ENCODE peak calls at places on chromosomes 5 and 9, in six cellular contexts. H is CD8-positive, alpha-beta memory T cell; J is HL-60; P is SJSA1; C is naive thymus-derived CD4-positive, alpha-beta T cell; A is PC-3. G is an unnamed sample.
A peak's percentile ranks its signal among the peaks of the same experiment; 100 is the strongest.

GRCh38 chr9:85213650-85214607 is 527.8 kb downstream of the AGTPBP1 start:
- DNase-seq in H (no peak), J (no peak), P (no peak), C (no peak), A (no peak), G (no peak)

GRCh38 chr5:166505546-166505945 is 1785.9 kb upstream of the WWC1 start:
- DNase-seq in H (no peak), J (no peak), P (no peak), C (no peak), A (no peak), G (no peak)

GRCh38 chr5:92962752-92963151 is 618.3 kb downstream of the NR2F1-AS1 start:
- DNase-seq in H (no peak), J (no peak), P (no peak), C (no peak), A (no peak), G (no peak)

GRCh38 chr9:107674937-107675277 is 185.3 kb upstream of the KLF4 start:
- DNase-seq in H (no peak), J (peak; percentile 91), P (no peak), C (no peak), A (no peak), G (no peak)

GRCh38 chr5:139707445-139708003 is 59.4 kb downstream of the CXXC5 start:
- DNase-seq in H (no peak), J (no peak), P (no peak), C (no peak), A (no peak), G (no peak)

GRCh38 chr5:112551437-112552018 is 132.5 kb upstream of the EPB41L4A start:
- DNase-seq in H (peak; percentile 37), J (no peak), P (no peak), C (no peak), A (peak; percentile 65), G (peak; percentile 9)

GRCh38 chr5:139377226-139377625 is 5.9 kb downstream of the SLC23A1 start:
- DNase-seq in H (no peak), J (no peak), P (no peak), C (no peak), A (no peak), G (no peak)

GRCh38 chr9:107246259-107247254 is 36.5 kb upstream of the RAD23B start:
- DNase-seq in H (no peak), J (no peak), P (no peak), C (no peak), A (no peak), G (no peak)

GRCh38 chr5:151663617-151664322 is 22.9 kb downstream of the SPARC start:
- DNase-seq in H (no peak), J (peak; percentile 43), P (no peak), C (no peak), A (peak; percentile 38), G (no peak)

GRCh38 chr5:151667083-151667482 is 19.6 kb downstream of the SPARC start:
- DNase-seq in H (no peak), J (no peak), P (no peak), C (no peak), A (no peak), G (no peak)

GRCh38 chr5:151662805-151663204 is 23.9 kb downstream of the SPARC start:
- DNase-seq in H (no peak), J (no peak), P (no peak), C (no peak), A (no peak), G (no peak)

GRCh38 chr5:151665584-151665982 is 21.1 kb downstream of the SPARC start:
- DNase-seq in H (no peak), J (no peak), P (no peak), C (no peak), A (no peak), G (no peak)

GRCh38 chr5:151664694-151665583 is 21.8 kb downstream of the SPARC start:
- DNase-seq in H (no peak), J (no peak), P (no peak), C (no peak), A (no peak), G (no peak)
- H3K27ac ChIP-seq in H (no peak overlapping the region), J (no peak overlapping the region), P (no peak overlapping the region), C (no peak overlapping the region), A (peak overlapping the region; percentile 4), G (no peak overlapping the region)

GRCh38 chr5:173953528-173954090 is 35.4 kb upstream of the C5orf47 start:
- DNase-seq in H (no peak), J (no peak), P (no peak), C (no peak), A (peak; percentile 90), G (no peak)

GRCh38 chr5:173950829-173951228 is 38.1 kb upstream of the C5orf47 start:
- DNase-seq in H (no peak), J (no peak), P (no peak), C (no peak), A (no peak), G (no peak)

DNA sequence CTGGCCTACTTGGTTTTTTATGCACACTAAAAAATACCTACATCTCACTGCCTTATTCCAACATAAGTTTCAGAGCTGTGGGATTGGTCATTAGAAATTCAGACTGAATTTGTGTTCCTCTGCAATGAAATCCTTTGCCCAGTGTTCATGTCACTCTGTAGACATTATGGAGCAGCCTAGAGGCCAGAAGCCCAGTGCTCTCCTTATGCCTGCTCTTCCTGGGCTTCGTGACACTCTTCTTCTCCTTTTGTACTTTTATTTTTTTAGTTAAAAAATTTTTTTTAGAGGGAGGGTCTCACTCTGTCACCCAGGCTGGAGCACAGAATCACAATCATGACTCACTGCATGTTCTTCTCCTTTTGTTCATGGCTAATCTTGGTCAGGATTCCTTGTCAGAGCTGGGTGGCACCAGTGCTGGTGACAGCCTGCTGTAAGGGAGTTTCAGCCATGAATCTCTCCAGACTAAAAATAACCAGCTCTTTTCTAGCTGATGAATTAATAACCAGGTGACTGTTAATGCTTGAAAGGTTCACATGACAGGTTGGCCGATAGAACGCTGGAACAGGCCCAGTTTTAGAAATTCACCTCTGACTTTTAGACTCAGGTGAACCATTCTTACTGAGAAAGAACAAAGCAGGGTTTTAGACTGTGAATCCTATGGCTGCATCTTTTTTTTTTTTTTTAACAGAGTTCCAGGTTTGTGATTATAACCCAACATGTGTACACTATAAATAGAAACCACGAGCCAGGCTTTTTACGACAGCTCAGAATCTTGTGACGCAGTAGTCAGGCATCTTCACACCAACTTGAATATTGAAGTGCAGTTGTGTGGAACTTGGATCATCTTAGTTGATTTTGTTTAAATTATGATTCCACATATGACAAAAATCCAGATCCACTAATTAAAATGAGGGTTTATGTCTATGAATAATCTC is 34.0 kb upstream of the C5orf47 start:
- DNase-seq in H (no peak), J (no peak), P (no peak), C (no peak), A (peak; percentile 50), G (no peak)
- H3K27ac ChIP-seq in H (no peak overlapping the region), J (no peak overlapping the region), P (no peak overlapping the region), C (no peak overlapping the region), A (peak overlapping the region; percentile 71), G (no peak overlapping the region)

GRCh38 chr9:121811751-121812150 is 160.3 kb downstream of the DAB2IP start:
- DNase-seq in H (no peak), J (no peak), P (no peak), C (no peak), A (no peak), G (no peak)
- H3K27ac ChIP-seq in H (no peak overlapping the region), J (no peak overlapping the region), P (no peak overlapping the region), C (no peak overlapping the region), A (no peak overlapping the region), G (no peak overlapping the region)

GRCh38 chr5:145775893-145776444 is 59.2 kb downstream of the PRELID2 start:
- DNase-seq in H (no peak), J (no peak), P (peak; percentile 56), C (no peak), A (peak; percentile 77), G (no peak)
- H3K27ac ChIP-seq in H (no peak overlapping the region), J (no peak overlapping the region), P (peak overlapping the region; percentile 37), C (no peak overlapping the region), A (peak overlapping the region; percentile 24), G (no peak overlapping the region)

GRCh38 chr9:69093471-69094103 is 58.0 kb downstream of the FXN start:
- DNase-seq in H (no peak), J (no peak), P (no peak), C (no peak), A (no peak), G (no peak)

GRCh38 chr9:69089082-69089481 is 53.5 kb downstream of the FXN start:
- DNase-seq in H (no peak), J (no peak), P (no peak), C (no peak), A (no peak), G (no peak)

GRCh38 chr9:69089491-69089890 is 53.9 kb downstream of the FXN start:
- DNase-seq in H (no peak), J (no peak), P (no peak), C (no peak), A (no peak), G (no peak)

GRCh38 chr9:69090943-69091342 is 55.4 kb downstream of the FXN start:
- DNase-seq in H (no peak), J (no peak), P (no peak), C (no peak), A (no peak), G (no peak)

GRCh38 chr9:69090140-69090750 is 54.7 kb downstream of the FXN start:
- DNase-seq in H (no peak), J (no peak), P (no peak), C (no peak), A (no peak), G (no peak)
- H3K27ac ChIP-seq in H (no peak overlapping the region), J (no peak overlapping the region), P (no peak overlapping the region), C (no peak overlapping the region), A (no peak overlapping the region), G (no peak overlapping the region)

GRCh38 chr5:159206368-159206767 is 3.0 kb downstream of the RNF145 start:
- DNase-seq in H (no peak), J (no peak), P (no peak), C (no peak), A (peak; percentile 12), G (no peak)
- H3K27ac ChIP-seq in H (peak overlapping the region; percentile 87), J (peak overlapping the region; percentile 72), P (peak overlapping the region; percentile 89), C (peak overlapping the region; percentile 88), A (peak overlapping the region; percentile 93), G (peak overlapping the region; percentile 89)